ENCODE peak calls at places on chromosomes 6 and 20, in five cellular contexts. G, J, R, I and O are unnamed samples.

GRCh38 chr6:3322366-3322890 is 63.7 kb downstream of the PSMG4 start:
- DNase-seq in G (no peak), J (no peak), R (no peak), I (no peak), O (no peak)

GRCh38 chr20:4729265-4729664 is 7.6 kb downstream of the PRND start:
- DNase-seq in G (no peak), J (no peak), R (no peak), I (no peak), O (no peak)

GRCh38 chr20:63545814-63546213 is 1.7 kb downstream of the SRMS start:
- DNase-seq in G (no peak), J (no peak), R (no peak), I (no peak), O (no peak)

GRCh38 chr20:36454664-36455427 is 86.5 kb upstream of the MYL9 start:
- DNase-seq in G (no peak), J (peak), R (no peak), I (no peak), O (no peak)

GRCh38 chr6:37624121-37624520 is 73.6 kb downstream of the MDGA1 start:
- DNase-seq in G (no peak), J (no peak), R (no peak), I (no peak), O (no peak)

GRCh38 chr20:51221791-51222408 is 199.0 kb upstream of the KCNG1 start:
- DNase-seq in G (no peak), J (no peak), R (no peak), I (no peak), O (no peak)

GRCh38 chr6:20947977-20948376 is 413.7 kb downstream of the CDKAL1 start:
- DNase-seq in G (no peak), J (no peak), R (no peak), I (no peak), O (no peak)

GRCh38 chr6:156767603-156768467 is 9.3 kb upstream of the ARID1B start:
- DNase-seq in G (no peak), J (no peak), R (no peak), I (peak), O (no peak)

GRCh38 chr6:56864171-56864616 is 90.7 kb upstream of the BEND6 start:
- DNase-seq in G (no peak), J (no peak), R (no peak), I (no peak), O (no peak)

GRCh38 chr6:10995114-10995707 is 48.9 kb downstream of the ELOVL2 start:
- DNase-seq in G (no peak), J (no peak), R (no peak), I (no peak), O (no peak)

GRCh38 chr6:26223677-26224546 is 136.7 kb downstream of the HFE start:
- DNase-seq in G (peak), J (peak), R (no peak), I (peak), O (peak)

GRCh38 chr20:2873747-2874041 is 413 bp downstream of the PTPRA start:
- DNase-seq in G (no peak), J (peak), R (peak), I (no peak), O (peak)

GRCh38 chr6:13048113-13048512 is 280.2 kb downstream of the TBC1D7 start:
- DNase-seq in G (no peak), J (no peak), R (no peak), I (no peak), O (no peak)
- TF ChIP-seq FOXM1 in G (no peak), J (no peak), R (no peak), I (no peak), O (no peak)

GRCh38 chr6:65259080-65259479 is 447.9 kb downstream of the EYS start:
- DNase-seq in G (peak), J (peak), R (no peak), I (no peak), O (no peak)
- TF ChIP-seq FOXM1 in G (no peak), J (no peak), R (no peak), I (no peak), O (no peak)

DNA sequence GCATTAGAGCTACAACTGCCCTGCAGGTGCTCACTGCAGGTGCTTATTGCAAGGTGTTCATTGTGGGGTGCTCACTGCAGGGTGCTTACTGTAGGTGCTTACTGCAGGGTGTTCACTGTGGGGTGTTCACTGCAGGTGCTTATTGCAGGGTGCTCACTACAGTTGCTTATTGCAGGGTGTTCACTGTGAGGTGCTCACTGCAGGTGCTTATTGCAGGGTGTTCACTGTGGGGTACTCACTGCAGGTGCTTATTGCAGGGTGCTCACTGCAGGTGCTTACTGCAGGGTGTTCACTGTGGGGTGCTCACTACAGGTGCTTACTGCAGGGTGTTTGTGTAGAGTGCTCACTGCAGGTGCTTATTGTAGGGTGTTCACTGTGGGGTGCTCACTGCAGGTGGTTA is 20.8 kb downstream of the APMAP start:
- DNase-seq in G (no peak), J (no peak), R (no peak), I (no peak), O (no peak)
- TF ChIP-seq FOXM1 in G (no peak), J (no peak), R (no peak), I (no peak), O (no peak)

GRCh38 chr6:168301648-168302398 is 17.8 kb downstream of the DACT2 start:
- DNase-seq in G (no peak), J (peak), R (no peak), I (no peak), O (no peak)
- TF ChIP-seq FOXM1 in G (no peak), J (no peak), R (no peak), I (no peak), O (no peak)

GRCh38 chr6:43838276-43839036 is 68.4 kb downstream of the VEGFA start:
- DNase-seq in G (peak), J (peak), R (peak), I (no peak), O (peak)
- TF ChIP-seq FOXM1 in G (no peak), J (no peak), R (no peak), I (no peak), O (no peak)

GRCh38 chr6:151682251-151682650 is 125.2 kb upstream of the ESR1 start:
- DNase-seq in G (no peak), J (no peak), R (no peak), I (no peak), O (no peak)

GRCh38 chr6:151680846-151681425 is 126.5 kb upstream of the ESR1 start:
- DNase-seq in G (no peak), J (no peak), R (no peak), I (no peak), O (no peak)

GRCh38 chr6:151682922-151683321 is 124.6 kb upstream of the ESR1 start:
- DNase-seq in G (no peak), J (peak), R (no peak), I (no peak), O (no peak)

GRCh38 chr6:151679941-151680340 is 127.5 kb upstream of the ESR1 start:
- DNase-seq in G (no peak), J (no peak), R (no peak), I (no peak), O (no peak)

GRCh38 chr6:151681426-151682059 is 125.9 kb upstream of the ESR1 start:
- DNase-seq in G (no peak), J (peak), R (no peak), I (no peak), O (no peak)
- TF ChIP-seq FOXM1 in G (no peak), J (no peak), R (no peak), I (no peak), O (no peak)